ENCODE peak calls at places on chromosomes 13 and 19, in seven cellular contexts. N is CD8-positive, alpha-beta T cell; G is bronchial epithelial cell; B is GM12878; P is lower leg skin; I is breast epithelium; K is cardiac muscle cell. E is an unnamed sample.
A peak's percentile ranks its signal among the peaks of the same experiment; 100 is the strongest.

GRCh38 chr19:10000171-10000826 is 10.0 kb downstream of the COL5A3 start:
- DNase-seq in N (peak; percentile 47), G (peak; percentile 45), B (no peak), P (peak; percentile 92), I (peak; percentile 30), K (peak; percentile 81), E (peak; percentile 13)

GRCh38 chr13:53100394-53101063 is 71.9 kb downstream of the OLFM4 start:
- DNase-seq in N (no peak), G (no peak), B (no peak), P (no peak), I (no peak), K (no peak), E (no peak)

GRCh38 chr13:103283451-103283820 is 217.2 kb upstream of the SLC10A2 start:
- DNase-seq in N (no peak), G (no peak), B (no peak), P (no peak), I (no peak), K (no peak), E (no peak)

GRCh38 chr13:40576369-40576768 is 90.1 kb downstream of the FOXO1 start:
- DNase-seq in N (no peak), G (no peak), B (no peak), P (no peak), I (no peak), K (no peak), E (no peak)

GRCh38 chr19:34274827-34275625 is 20.7 kb downstream of the GARRE1 start:
- DNase-seq in N (no peak), G (no peak), B (no peak), P (no peak), I (no peak), K (peak; percentile 93), E (no peak)

GRCh38 chr13:56975647-56976046 is 165.1 kb upstream of the PRR20A start:
- DNase-seq in N (no peak), G (no peak), B (no peak), P (no peak), I (no peak), K (no peak), E (no peak)

GRCh38 chr19:41263042-41263849 is 926 bp upstream of the HNRNPUL1 start:
- DNase-seq in N (peak; percentile 74), G (peak; percentile 77), B (peak; percentile 42), P (peak; percentile 93), I (peak; percentile 71), K (peak; percentile 75), E (no peak)

GRCh38 chr13:100610399-100611347 is 22.1 kb upstream of the GGACT start:
- DNase-seq in N (no peak), G (no peak), B (peak; percentile 12), P (no peak), I (no peak), K (no peak), E (no peak)

GRCh38 chr13:112444001-112444311 is 67.8 kb downstream of the SPACA7 start:
- DNase-seq in N (no peak), G (peak; percentile 11), B (no peak), P (peak; percentile 87), I (peak; percentile 17), K (peak; percentile 62), E (peak; percentile 13)

GRCh38 chr13:64684685-64685431 is 2545.3 kb downstream of the PCDH9 start:
- DNase-seq in N (no peak), G (no peak), B (no peak), P (no peak), I (no peak), K (peak; percentile 21), E (no peak)

GRCh38 chr13:113110048-113110851 is 4.7 kb downstream of the F7 start:
- DNase-seq in N (no peak), G (no peak), B (no peak), P (peak; percentile 85), I (no peak), K (peak; percentile 17), E (no peak)

GRCh38 chr13:59088716-59089115 is 1075.0 kb downstream of the DIAPH3 start:
- DNase-seq in N (no peak), G (no peak), B (no peak), P (no peak), I (no peak), K (peak; percentile 25), E (no peak)

GRCh38 chr19:33392341-33393285 is 19.1 kb downstream of the CEBPG start:
- DNase-seq in N (no peak), G (no peak), B (no peak), P (peak; percentile 86), I (no peak), K (no peak), E (no peak)

GRCh38 chr19:29878973-29879654 is 62.9 kb upstream of the URI1 start:
- DNase-seq in N (no peak), G (peak; percentile 28), B (no peak), P (peak; percentile 88), I (no peak), K (peak; percentile 19), E (no peak)

GRCh38 chr19:39299404-39299803 is 3.2 kb downstream of the IFNL1 start:
- DNase-seq in N (no peak), G (no peak), B (no peak), P (no peak), I (no peak), K (no peak), E (no peak)

GRCh38 chr19:5850743-5851293 is 431 bp downstream of the FUT3 start:
- DNase-seq in N (no peak), G (peak; percentile 76), B (no peak), P (no peak), I (peak; percentile 53), K (peak; percentile 79), E (peak; percentile 4)

GRCh38 chr13:71118779-71119364 is 748.1 kb downstream of the DACH1 start:
- DNase-seq in N (no peak), G (no peak), B (no peak), P (no peak), I (no peak), K (no peak), E (peak; percentile 15)

GRCh38 chr13:53060840-53061485 is 32.4 kb downstream of the OLFM4 start:
- DNase-seq in N (no peak), G (no peak), B (no peak), P (no peak), I (no peak), K (no peak), E (no peak)

GRCh38 chr13:35865341-35866240 is 265.6 kb downstream of the DCLK1 start:
- DNase-seq in N (no peak), G (peak; percentile 30), B (no peak), P (no peak), I (no peak), K (no peak), E (no peak)

GRCh38 chr19:39413269-39413902 is 917 bp downstream of the PLEKHG2 start:
- DNase-seq in N (no peak), G (no peak), B (no peak), P (peak; percentile 95), I (peak; percentile 61), K (peak; percentile 80), E (no peak)

GRCh38 chr19:45467456-45468158 is at the start of gene FOSB:
- DNase-seq in N (peak; percentile 92), G (peak; percentile 77), B (no peak), P (peak; percentile 99), I (peak; percentile 96), K (peak; percentile 96), E (peak; percentile 50)

GRCh38 chr19:53131732-53132131 is 978 bp downstream of the ZNF415 start:
- DNase-seq in N (no peak), G (no peak), B (no peak), P (no peak), I (no peak), K (no peak), E (no peak)

GRCh38 chr19:11160119-11160768 is 4.7 kb upstream of the SPC24 start:
- DNase-seq in N (no peak), G (no peak), B (no peak), P (no peak), I (no peak), K (peak; percentile 78), E (no peak)

GRCh38 chr13:43265028-43265427 is 241.6 kb downstream of the DNAJC15 start:
- DNase-seq in N (no peak), G (no peak), B (no peak), P (no peak), I (no peak), K (no peak), E (no peak)

GRCh38 chr13:93690139-93690538 is 463.5 kb downstream of the GPC6 start:
- DNase-seq in N (no peak), G (peak; percentile 0), B (no peak), P (no peak), I (no peak), K (peak; percentile 52), E (no peak)

GRCh38 chr13:49421391-49421790 is 22.5 kb downstream of the CAB39L start:
- DNase-seq in N (no peak), G (peak; percentile 8), B (peak; percentile 24), P (no peak), I (no peak), K (peak; percentile 27), E (no peak)
- TF ChIP-seq CTCF in N (no peak), G (no peak), B (peak; percentile 50), P (no peak), I (no peak), K (peak; percentile 18), E (no peak)

GRCh38 chr19:42606660-42607351 is 12.1 kb upstream of the CEACAM8 start:
- DNase-seq in N (peak; percentile 13), G (peak; percentile 54), B (no peak), P (no peak), I (peak; percentile 86), K (peak; percentile 49), E (peak; percentile 14)
- TF ChIP-seq CTCF in N (peak; percentile 50), G (peak; percentile 96), B (peak; percentile 82), P (no peak), I (peak; percentile 36), K (peak; percentile 67), E (peak; percentile 67)

GRCh38 chr13:23510979-23511735 is 59.1 kb upstream of the TNFRSF19 start:
- DNase-seq in N (no peak), G (peak; percentile 52), B (peak; percentile 62), P (no peak), I (no peak), K (peak; percentile 59), E (peak; percentile 22)
- TF ChIP-seq CTCF in N (no peak), G (peak; percentile 26), B (peak; percentile 60), P (no peak), I (no peak), K (peak; percentile 21), E (peak; percentile 46)

DNA sequence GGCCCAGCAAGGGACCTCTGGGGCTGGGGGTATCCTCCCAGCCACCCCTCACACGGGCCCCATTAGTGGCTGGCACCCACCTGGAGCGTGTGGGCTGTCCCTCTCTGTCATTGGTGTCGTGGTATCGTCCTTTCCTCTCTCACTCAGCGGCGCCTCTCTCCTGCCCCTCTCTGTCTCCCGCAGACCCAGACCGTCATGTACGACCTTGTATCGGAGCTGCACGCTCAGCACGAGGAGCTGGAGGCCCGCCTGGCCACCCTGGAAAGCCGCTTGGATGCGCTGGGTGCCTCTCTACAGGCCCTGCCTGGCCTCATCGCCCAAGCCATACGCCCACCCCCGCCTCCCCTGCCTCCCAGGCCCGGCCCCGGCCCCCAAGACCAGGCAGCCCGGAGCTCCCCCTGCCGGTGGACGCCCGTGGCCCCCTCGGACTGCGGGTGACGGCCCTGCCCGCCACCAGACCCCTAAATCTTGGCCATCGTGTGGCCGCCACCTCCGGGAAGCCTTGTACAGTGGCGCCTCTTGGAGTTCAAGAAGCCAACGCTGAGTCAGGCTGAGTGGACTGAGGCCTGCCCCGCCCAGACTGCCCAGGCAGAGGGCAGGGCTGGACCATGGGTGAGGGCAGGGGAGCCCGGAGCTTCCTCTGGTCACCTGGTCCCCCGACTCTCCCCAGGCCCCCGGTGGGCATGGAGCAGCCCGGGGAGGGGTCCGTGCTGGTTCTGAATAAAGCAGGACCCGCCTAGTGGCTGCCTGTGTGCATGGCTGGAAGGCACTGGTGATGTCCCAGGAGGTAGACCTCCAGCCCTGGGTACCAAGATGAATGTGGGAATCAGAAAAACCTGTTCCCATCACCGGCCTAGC is 9.8 kb upstream of the ARRDC2 start:
- DNase-seq in N (no peak), G (no peak), B (no peak), P (no peak), I (no peak), K (no peak), E (no peak)
- TF ChIP-seq CTCF in N (no peak), G (peak; percentile 20), B (peak; percentile 4), P (no peak), I (no peak), K (no peak), E (no peak)

GRCh38 chr19:1605236-1606137 is at the start of gene UQCR11:
- DNase-seq in N (peak; percentile 89), G (peak; percentile 82), B (peak; percentile 80), P (peak; percentile 99), I (peak; percentile 92), K (peak; percentile 97), E (peak; percentile 85)
- TF ChIP-seq CTCF in N (peak; percentile 90), G (peak; percentile 73), B (peak; percentile 76), P (no peak), I (peak; percentile 26), K (peak; percentile 68), E (peak; percentile 51)

E was measured in LNCaP clone FGC.